ENCODE peak calls at places on chromosomes 11 and 22, in seven cellular contexts. V is CD8-positive, alpha-beta T cell; I is fibroblast of lung; H is psoas muscle; D is K562; R is NB4; W is esophagus squamous epithelium. S is an unnamed sample.

GRCh38 chr22:22085702-22086500 is 103.3 kb upstream of the TOP3B start:
- DNase-seq in V (no peak), I (peak), H (no peak), D (peak), R (peak), W (no peak), S (no peak)

GRCh38 chr11:69531717-69532088 is 50.2 kb downstream of the LINC01488 start:
- DNase-seq in V (no peak), I (no peak), H (no peak), D (no peak), R (no peak), W (no peak), S (no peak)

GRCh38 chr11:15179167-15179566 is 64.4 kb downstream of the INSC start:
- DNase-seq in V (no peak), I (peak), H (no peak), D (no peak), R (no peak), W (no peak), S (peak)

GRCh38 chr11:117023178-117023577 is 75.0 kb downstream of the SIK3 start:
- DNase-seq in V (no peak), I (no peak), H (no peak), D (no peak), R (no peak), W (no peak), S (no peak)

GRCh38 chr22:24703101-24703500 is 71.4 kb downstream of the PIWIL3 start:
- DNase-seq in V (no peak), I (peak), H (no peak), D (peak), R (no peak), W (no peak), S (no peak)

GRCh38 chr22:40628354-40629042 is 8.0 kb downstream of the MRTFA start:
- DNase-seq in V (no peak), I (peak), H (no peak), D (no peak), R (peak), W (no peak), S (no peak)

GRCh38 chr22:32175751-32176644 is 16.9 kb upstream of the C22orf42 start:
- DNase-seq in V (no peak), I (no peak), H (no peak), D (no peak), R (no peak), W (no peak), S (no peak)

GRCh38 chr11:45580399-45580798 is 85.0 kb downstream of the CHST1 start:
- DNase-seq in V (no peak), I (peak), H (no peak), D (peak), R (peak), W (no peak), S (peak)

GRCh38 chr11:26137651-26138050 is 194.3 kb upstream of the ANO3 start:
- DNase-seq in V (no peak), I (no peak), H (no peak), D (no peak), R (no peak), W (no peak), S (no peak)

GRCh38 chr11:99069831-99070444 is 49.2 kb downstream of the CNTN5 start:
- DNase-seq in V (no peak), I (peak), H (no peak), D (no peak), R (peak), W (no peak), S (no peak)

GRCh38 chr22:36155702-36156101 is 4.9 kb downstream of the APOL3 start:
- DNase-seq in V (no peak), I (no peak), H (peak), D (peak), R (no peak), W (no peak), S (no peak)

GRCh38 chr22:21937041-21937820 is 15.4 kb downstream of the PPM1F start:
- DNase-seq in V (no peak), I (no peak), H (peak), D (no peak), R (peak), W (no peak), S (no peak)

DNA sequence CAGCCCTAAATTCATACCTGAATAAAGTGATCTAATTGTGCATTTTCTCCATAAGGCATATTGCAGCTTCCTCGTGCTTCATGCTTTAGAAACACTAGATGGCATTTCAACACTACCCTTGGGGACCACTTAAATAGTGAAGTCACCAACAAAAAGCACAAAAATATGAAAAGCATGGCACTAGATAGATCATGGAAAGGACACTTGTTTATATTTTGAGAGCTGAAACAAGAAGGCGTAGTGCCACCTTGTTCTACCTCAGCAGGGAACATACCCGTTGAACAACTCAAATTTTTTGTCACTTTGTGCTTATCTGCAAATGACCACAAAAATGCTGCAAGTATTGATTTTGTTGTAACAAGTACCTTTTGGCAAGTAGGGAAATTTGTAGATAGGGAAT is 8.6 kb downstream of the TBCEL start:
- DNase-seq in V (no peak), I (no peak), H (no peak), D (no peak), R (peak), W (no peak), S (no peak)
- TF ChIP-seq CTCF in V (no peak), I (no peak), H (no peak), D (no peak), R (no peak), W (no peak), S (peak)

DNA sequence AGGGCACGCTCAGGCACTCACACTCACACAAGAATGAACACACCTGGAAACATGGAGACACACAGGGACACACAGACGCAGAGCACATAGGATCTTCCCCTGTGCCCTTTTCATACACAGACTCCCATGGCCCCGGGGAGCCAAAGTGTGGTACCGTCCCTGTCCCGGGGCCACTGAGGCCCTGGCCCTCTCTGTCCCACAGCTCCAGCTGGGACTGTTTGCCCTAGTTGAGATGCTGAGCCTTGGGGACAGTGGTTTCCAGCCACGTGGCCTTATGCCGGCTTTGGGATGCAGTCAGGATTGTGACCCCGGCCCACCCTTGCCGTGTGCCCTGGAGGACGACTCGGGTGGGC is 100.7 kb downstream of the BCR start:
- DNase-seq in V (no peak), I (no peak), H (no peak), D (peak), R (no peak), W (no peak), S (no peak)
- H3K4me3 ChIP-seq in V (no peak), I (no peak), H (no peak), D (no peak), R (no peak), W (no peak), S (no peak)

DNA sequence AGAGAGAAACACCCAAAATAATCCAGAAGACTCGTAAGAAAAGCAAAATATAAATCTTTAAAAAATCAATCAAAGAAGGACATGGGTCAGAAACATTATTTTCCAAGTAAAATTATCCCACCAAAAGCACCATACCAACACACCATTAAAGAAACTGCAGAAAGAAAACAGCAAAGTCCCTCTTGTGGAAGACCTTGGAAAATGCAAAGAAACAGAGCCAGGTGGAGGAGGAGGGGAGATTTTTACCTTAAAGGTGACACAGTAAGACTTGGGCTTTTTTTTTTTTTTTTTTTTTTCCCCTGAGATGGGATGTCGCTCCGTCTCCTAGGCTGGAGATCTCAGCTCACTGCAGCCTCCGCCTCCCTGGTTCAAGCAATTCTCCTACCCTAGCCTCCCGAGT is 123.8 kb downstream of the LARGE1 start:
- DNase-seq in V (no peak), I (no peak), H (no peak), D (no peak), R (no peak), W (no peak), S (no peak)
- TF ChIP-seq CTCF in V (no peak), I (no peak), H (no peak), D (no peak), R (no peak), W (no peak), S (no peak)

DNA sequence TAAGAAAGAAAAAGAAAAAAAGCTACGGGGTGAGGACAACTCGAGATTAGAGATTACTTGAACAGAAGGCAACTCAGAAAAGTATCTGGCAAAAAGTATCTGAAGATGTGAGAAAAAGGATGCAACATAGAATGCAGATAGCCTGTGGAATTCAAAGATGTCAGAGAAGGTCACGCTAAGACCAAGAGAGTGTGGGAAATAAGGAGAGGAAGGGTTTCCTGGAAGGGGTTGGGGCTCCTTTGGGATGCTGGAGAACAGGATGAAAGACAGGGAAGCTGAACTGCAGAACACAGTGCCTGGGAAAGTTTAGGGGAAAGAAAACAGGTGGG is 1.2 kb downstream of the GUCY1A2 start:
- DNase-seq in V (no peak), I (no peak), H (no peak), D (no peak), R (no peak), W (no peak), S (no peak)
- H3K4me3 ChIP-seq in V (no peak), I (peak), H (peak), D (no peak), R (no peak), W (peak), S (peak)

GRCh38 chr22:37820350-37820749 is 2.8 kb upstream of the GALR3 start:
- DNase-seq in V (no peak), I (no peak), H (no peak), D (no peak), R (no peak), W (no peak), S (no peak)

GRCh38 chr22:37819100-37819433 is 4.1 kb upstream of the GALR3 start:
- DNase-seq in V (no peak), I (no peak), H (no peak), D (no peak), R (no peak), W (no peak), S (no peak)

GRCh38 chr22:37816543-37817180 is 6.5 kb upstream of the GALR3 start:
- DNase-seq in V (no peak), I (no peak), H (no peak), D (no peak), R (no peak), W (no peak), S (no peak)

GRCh38 chr22:37817705-37818311 is 5.4 kb upstream of the GALR3 start:
- DNase-seq in V (peak), I (peak), H (peak), D (peak), R (peak), W (no peak), S (no peak)

DNA sequence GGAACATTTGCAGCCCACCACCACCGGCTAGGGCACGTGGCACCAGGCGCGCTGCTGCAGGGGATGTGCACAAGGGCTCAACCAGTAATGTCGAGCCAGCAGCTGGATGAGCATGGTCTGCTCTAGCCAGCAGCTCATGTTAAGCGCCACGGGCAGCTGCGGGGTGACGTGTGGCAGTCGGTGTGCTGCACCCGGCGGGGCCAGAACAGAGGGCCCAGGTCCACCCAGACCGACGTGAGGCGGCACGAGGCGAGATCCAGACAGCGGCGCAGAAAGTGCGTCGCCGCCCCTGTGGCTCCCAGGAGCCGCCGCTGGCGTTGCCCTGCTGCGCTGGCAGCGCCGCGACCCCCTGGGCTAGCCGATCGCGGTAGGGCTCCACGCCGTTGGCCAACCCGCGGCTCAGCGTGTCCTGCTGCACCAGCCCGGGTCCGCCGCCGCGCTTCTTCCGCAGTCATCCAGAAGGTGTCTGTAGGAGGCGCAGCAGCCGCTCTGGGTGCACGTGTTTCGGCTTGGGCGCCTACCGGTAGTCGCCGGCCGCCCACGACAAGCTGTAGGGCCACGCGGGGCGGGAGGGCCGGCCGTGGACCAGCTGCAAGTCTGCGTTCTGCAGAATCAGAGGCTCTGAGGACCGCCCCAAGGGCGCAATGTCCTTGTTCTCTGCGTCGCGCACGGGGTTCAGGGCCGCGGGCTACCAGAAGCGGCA is 4.6 kb upstream of the GALR3 start:
- DNase-seq in V (peak), I (peak), H (peak), D (no peak), R (no peak), W (no peak), S (no peak)
- TF ChIP-seq CTCF in V (peak), I (peak), H (peak), D (no peak), R (no peak), W (no peak), S (peak)